ENCODE peak calls at places on chromosomes 1 and 21, in seven cellular contexts. One of them, this sample, is unnamed.

GRCh38 chr1:223538921-223539445 is 126.5 kb downstream of the CAPN8 start:
- DNase-seq in HL-60: no peak
- DNase-seq in GM23338: no peak
- DNase-seq in CD8-positive, alpha-beta T cell: no peak
- DNase-seq in A549: no peak
- DNase-seq in lower lobe of right lung: no peak
- DNase-seq in cardiac muscle cell: no peak
- DNase-seq in this sample: peak

GRCh38 chr21:32096411-32096810 is 182.4 kb downstream of the MIS18A start:
- DNase-seq in GM23338: peak
- DNase-seq in A549: peak
- DNase-seq in cardiac muscle cell: peak
- DNase-seq in CD8-positive, alpha-beta T cell: no peak
- DNase-seq in HL-60: no peak
- DNase-seq in lower lobe of right lung: no peak
- DNase-seq in this sample: no peak

GRCh38 chr1:118914379-118915161 is 73.6 kb downstream of the TBX15 start:
- DNase-seq in GM23338: no peak
- DNase-seq in A549: peak
- DNase-seq in cardiac muscle cell: no peak
- DNase-seq in lower lobe of right lung: no peak
- DNase-seq in CD8-positive, alpha-beta T cell: no peak
- DNase-seq in HL-60: no peak
- DNase-seq in this sample: no peak

GRCh38 chr1:110829955-110830553 is 42.9 kb upstream of the CD53 start:
- DNase-seq in CD8-positive, alpha-beta T cell: peak
- DNase-seq in lower lobe of right lung: no peak
- DNase-seq in cardiac muscle cell: peak
- DNase-seq in HL-60: peak
- DNase-seq in A549: peak
- DNase-seq in GM23338: peak
- DNase-seq in this sample: no peak

GRCh38 chr1:159845751-159846531 is 16.5 kb downstream of the VSIG8 start:
- DNase-seq in lower lobe of right lung: no peak
- DNase-seq in A549: no peak
- DNase-seq in cardiac muscle cell: no peak
- DNase-seq in HL-60: no peak
- DNase-seq in CD8-positive, alpha-beta T cell: no peak
- DNase-seq in GM23338: no peak
- DNase-seq in this sample: no peak

GRCh38 chr1:197744979-197745378 is 30.3 kb downstream of the DENND1B start:
- DNase-seq in HL-60: no peak
- DNase-seq in A549: no peak
- DNase-seq in cardiac muscle cell: no peak
- DNase-seq in GM23338: no peak
- DNase-seq in lower lobe of right lung: no peak
- DNase-seq in CD8-positive, alpha-beta T cell: no peak
- DNase-seq in this sample: no peak

GRCh38 chr1:46489638-46490602 is at the start of gene DMBX1:
- DNase-seq in GM23338: peak
- DNase-seq in A549: peak
- DNase-seq in HL-60: no peak
- DNase-seq in CD8-positive, alpha-beta T cell: no peak
- DNase-seq in lower lobe of right lung: no peak
- DNase-seq in cardiac muscle cell: no peak
- DNase-seq in this sample: peak

GRCh38 chr1:110787328-110788071 is 85.4 kb upstream of the CD53 start:
- DNase-seq in CD8-positive, alpha-beta T cell: peak
- DNase-seq in lower lobe of right lung: no peak
- DNase-seq in HL-60: no peak
- DNase-seq in cardiac muscle cell: no peak
- DNase-seq in A549: no peak
- DNase-seq in GM23338: no peak
- DNase-seq in this sample: no peak

GRCh38 chr1:154578058-154578418 is 10.5 kb downstream of the CHRNB2 start:
- DNase-seq in GM23338: no peak
- DNase-seq in HL-60: no peak
- DNase-seq in A549: no peak
- DNase-seq in cardiac muscle cell: peak
- DNase-seq in CD8-positive, alpha-beta T cell: no peak
- DNase-seq in lower lobe of right lung: no peak
- DNase-seq in this sample: no peak

GRCh38 chr1:29145739-29146437 is 22.2 kb upstream of the TMEM200B start:
- DNase-seq in lower lobe of right lung: no peak
- DNase-seq in A549: peak
- DNase-seq in HL-60: no peak
- DNase-seq in CD8-positive, alpha-beta T cell: no peak
- DNase-seq in cardiac muscle cell: peak
- DNase-seq in GM23338: no peak
- DNase-seq in this sample: no peak

GRCh38 chr1:197331565-197331964 is 63.5 kb downstream of the CRB1 start:
- DNase-seq in GM23338: no peak
- DNase-seq in A549: no peak
- DNase-seq in cardiac muscle cell: no peak
- DNase-seq in lower lobe of right lung: no peak
- DNase-seq in HL-60: no peak
- DNase-seq in CD8-positive, alpha-beta T cell: no peak
- DNase-seq in this sample: no peak

GRCh38 chr1:77273891-77274290 is 7.9 kb upstream of the AK5 start:
- DNase-seq in CD8-positive, alpha-beta T cell: no peak
- DNase-seq in GM23338: no peak
- DNase-seq in lower lobe of right lung: no peak
- DNase-seq in A549: no peak
- DNase-seq in cardiac muscle cell: peak
- DNase-seq in HL-60: no peak
- DNase-seq in this sample: no peak

GRCh38 chr1:175163702-175164101 is 28.9 kb downstream of the KIAA0040 start:
- DNase-seq in HL-60: no peak
- DNase-seq in lower lobe of right lung: no peak
- DNase-seq in GM23338: peak
- DNase-seq in cardiac muscle cell: no peak
- DNase-seq in CD8-positive, alpha-beta T cell: no peak
- DNase-seq in A549: no peak
- DNase-seq in this sample: no peak

GRCh38 chr1:24424990-24425389 is 9.4 kb downstream of the NIPAL3 start:
- DNase-seq in A549: no peak
- DNase-seq in CD8-positive, alpha-beta T cell: no peak
- DNase-seq in cardiac muscle cell: no peak
- DNase-seq in HL-60: no peak
- DNase-seq in lower lobe of right lung: no peak
- DNase-seq in GM23338: no peak
- DNase-seq in this sample: no peak

GRCh38 chr1:215119719-215120118 is 37.2 kb downstream of the KCNK2 start:
- DNase-seq in A549: no peak
- DNase-seq in GM23338: no peak
- DNase-seq in lower lobe of right lung: no peak
- DNase-seq in CD8-positive, alpha-beta T cell: no peak
- DNase-seq in HL-60: no peak
- DNase-seq in cardiac muscle cell: peak
- DNase-seq in this sample: no peak

GRCh38 chr1:34500451-34500850 is 254.4 kb upstream of the GJB5 start:
- DNase-seq in CD8-positive, alpha-beta T cell: no peak
- DNase-seq in lower lobe of right lung: peak
- DNase-seq in cardiac muscle cell: peak
- DNase-seq in GM23338: peak
- DNase-seq in HL-60: no peak
- DNase-seq in A549: no peak
- DNase-seq in this sample: peak

GRCh38 chr1:1287288-1288110 is 7.3 kb downstream of the SCNN1D start:
- DNase-seq in CD8-positive, alpha-beta T cell: no peak
- DNase-seq in lower lobe of right lung: peak
- DNase-seq in HL-60: no peak
- DNase-seq in A549: no peak
- DNase-seq in cardiac muscle cell: no peak
- DNase-seq in GM23338: no peak
- DNase-seq in this sample: no peak

GRCh38 chr21:28801906-28802305 is 190.8 kb downstream of the LTN1 start:
- DNase-seq in lower lobe of right lung: no peak
- DNase-seq in cardiac muscle cell: no peak
- DNase-seq in GM23338: no peak
- DNase-seq in A549: no peak
- DNase-seq in HL-60: no peak
- DNase-seq in CD8-positive, alpha-beta T cell: no peak
- DNase-seq in this sample: no peak

GRCh38 chr1:202205523-202206190 is 12.1 kb downstream of the LGR6 start:
- DNase-seq in cardiac muscle cell: peak
- DNase-seq in HL-60: no peak
- DNase-seq in lower lobe of right lung: no peak
- DNase-seq in A549: no peak
- DNase-seq in CD8-positive, alpha-beta T cell: no peak
- DNase-seq in GM23338: peak
- DNase-seq in this sample: no peak

GRCh38 chr1:110672753-110673108 is 2.0 kb downstream of the KCNA3 start:
- DNase-seq in HL-60: peak
- DNase-seq in GM23338: no peak
- DNase-seq in cardiac muscle cell: no peak
- DNase-seq in CD8-positive, alpha-beta T cell: peak
- DNase-seq in A549: no peak
- DNase-seq in lower lobe of right lung: no peak
- DNase-seq in this sample: no peak

GRCh38 chr21:45405819-45406762 is 1.1 kb downstream of the COL18A1 start:
- DNase-seq in cardiac muscle cell: no peak
- DNase-seq in A549: no peak
- DNase-seq in GM23338: peak
- DNase-seq in lower lobe of right lung: peak
- DNase-seq in HL-60: no peak
- DNase-seq in CD8-positive, alpha-beta T cell: no peak
- DNase-seq in this sample: no peak

GRCh38 chr1:84090447-84091244 is 53.4 kb upstream of the PRKACB start:
- DNase-seq in A549: no peak
- DNase-seq in cardiac muscle cell: no peak
- DNase-seq in GM23338: no peak
- DNase-seq in lower lobe of right lung: no peak
- DNase-seq in HL-60: no peak
- DNase-seq in CD8-positive, alpha-beta T cell: no peak
- DNase-seq in this sample: no peak

GRCh38 chr21:26809745-26810144 is 35.5 kb downstream of the ADAMTS1 start:
- DNase-seq in CD8-positive, alpha-beta T cell: no peak
- DNase-seq in A549: no peak
- DNase-seq in lower lobe of right lung: no peak
- DNase-seq in HL-60: no peak
- DNase-seq in cardiac muscle cell: no peak
- DNase-seq in GM23338: no peak
- DNase-seq in this sample: no peak

GRCh38 chr1:176789571-176790090 is 326.7 kb downstream of the PAPPA2 start:
- DNase-seq in GM23338: no peak
- DNase-seq in HL-60: no peak
- DNase-seq in A549: no peak
- DNase-seq in CD8-positive, alpha-beta T cell: no peak
- DNase-seq in cardiac muscle cell: no peak
- DNase-seq in lower lobe of right lung: no peak
- DNase-seq in this sample: no peak

GRCh38 chr1:9576903-9577302 is 11.8 kb upstream of the TMEM201 start:
- DNase-seq in lower lobe of right lung: no peak
- DNase-seq in A549: no peak
- DNase-seq in GM23338: no peak
- DNase-seq in HL-60: no peak
- DNase-seq in CD8-positive, alpha-beta T cell: no peak
- DNase-seq in cardiac muscle cell: no peak
- DNase-seq in this sample: no peak
- H3K27ac ChIP-seq in lower lobe of right lung: no peak
- H3K27ac ChIP-seq in A549: no peak
- H3K27ac ChIP-seq in GM23338: no peak
- H3K27ac ChIP-seq in HL-60: no peak
- H3K27ac ChIP-seq in CD8-positive, alpha-beta T cell: no peak
- H3K27ac ChIP-seq in cardiac muscle cell: no peak
- H3K27ac ChIP-seq in this sample: no peak

GRCh38 chr1:8077120-8077573 is 51.0 kb upstream of the ERRFI1 start:
- DNase-seq in HL-60: no peak
- DNase-seq in CD8-positive, alpha-beta T cell: no peak
- DNase-seq in cardiac muscle cell: peak
- DNase-seq in lower lobe of right lung: peak
- DNase-seq in GM23338: no peak
- DNase-seq in A549: peak
- DNase-seq in this sample: no peak

GRCh38 chr1:8076171-8076570 is 50.1 kb upstream of the ERRFI1 start:
- DNase-seq in A549: no peak
- DNase-seq in lower lobe of right lung: no peak
- DNase-seq in cardiac muscle cell: no peak
- DNase-seq in CD8-positive, alpha-beta T cell: no peak
- DNase-seq in GM23338: no peak
- DNase-seq in HL-60: no peak
- DNase-seq in this sample: no peak

GRCh38 chr1:8073116-8073855 is 47.2 kb upstream of the ERRFI1 start:
- DNase-seq in CD8-positive, alpha-beta T cell: no peak
- DNase-seq in HL-60: no peak
- DNase-seq in GM23338: no peak
- DNase-seq in lower lobe of right lung: no peak
- DNase-seq in A549: no peak
- DNase-seq in cardiac muscle cell: no peak
- DNase-seq in this sample: no peak

GRCh38 chr1:8077602-8078001 is 51.5 kb upstream of the ERRFI1 start:
- DNase-seq in CD8-positive, alpha-beta T cell: no peak
- DNase-seq in lower lobe of right lung: no peak
- DNase-seq in A549: no peak
- DNase-seq in GM23338: no peak
- DNase-seq in HL-60: no peak
- DNase-seq in cardiac muscle cell: no peak
- DNase-seq in this sample: no peak

DNA sequence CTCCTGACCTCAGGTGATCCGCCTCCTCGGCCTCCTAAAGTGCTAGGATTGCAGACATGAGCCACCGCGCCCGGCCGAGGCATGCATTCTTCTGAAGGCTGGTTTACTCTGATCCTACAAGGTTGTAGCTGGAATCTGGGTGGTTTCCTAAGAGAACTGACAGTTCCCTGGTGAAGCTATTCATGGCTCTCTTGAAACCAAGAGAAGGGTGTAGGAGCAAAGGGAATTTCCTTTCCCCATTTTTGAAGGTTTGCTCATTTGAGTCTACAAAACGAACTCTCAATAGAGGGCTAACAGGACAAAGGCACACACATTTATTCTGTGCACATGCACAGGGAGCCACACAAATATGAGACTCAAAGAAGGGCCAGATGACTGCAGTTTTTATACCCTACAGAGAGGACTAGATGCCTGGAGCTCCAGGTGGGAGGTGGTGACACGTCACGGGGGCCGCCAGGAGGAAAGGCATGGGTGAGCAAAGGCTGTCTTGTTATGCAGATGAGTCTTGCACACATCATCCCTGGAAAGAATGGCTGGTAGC is 49.5 kb upstream of the ERRFI1 start:
- DNase-seq in HL-60: no peak
- DNase-seq in cardiac muscle cell: no peak
- DNase-seq in CD8-positive, alpha-beta T cell: no peak
- DNase-seq in lower lobe of right lung: peak
- DNase-seq in A549: no peak
- DNase-seq in GM23338: no peak
- DNase-seq in this sample: no peak
- H3K27ac ChIP-seq in HL-60: no peak
- H3K27ac ChIP-seq in cardiac muscle cell: no peak
- H3K27ac ChIP-seq in CD8-positive, alpha-beta T cell: no peak
- H3K27ac ChIP-seq in lower lobe of right lung: peak
- H3K27ac ChIP-seq in A549: peak
- H3K27ac ChIP-seq in GM23338: no peak
- H3K27ac ChIP-seq in this sample: peak

GRCh38 chr1:18965206-18966173 is 9.0 kb upstream of the IFFO2 start:
- DNase-seq in CD8-positive, alpha-beta T cell: no peak
- DNase-seq in lower lobe of right lung: no peak
- DNase-seq in HL-60: no peak
- DNase-seq in GM23338: peak
- DNase-seq in A549: no peak
- DNase-seq in cardiac muscle cell: peak
- DNase-seq in this sample: no peak
- H3K27ac ChIP-seq in CD8-positive, alpha-beta T cell: no peak
- H3K27ac ChIP-seq in lower lobe of right lung: no peak
- H3K27ac ChIP-seq in HL-60: no peak
- H3K27ac ChIP-seq in GM23338: no peak
- H3K27ac ChIP-seq in A549: peak
- H3K27ac ChIP-seq in cardiac muscle cell: no peak
- H3K27ac ChIP-seq in this sample: no peak

GRCh38 chr1:78833491-78833890 is 173.0 kb downstream of the ADGRL4 start:
- DNase-seq in A549: no peak
- DNase-seq in CD8-positive, alpha-beta T cell: no peak
- DNase-seq in GM23338: no peak
- DNase-seq in cardiac muscle cell: peak
- DNase-seq in lower lobe of right lung: no peak
- DNase-seq in HL-60: no peak
- DNase-seq in this sample: no peak
- H3K27ac ChIP-seq in A549: peak
- H3K27ac ChIP-seq in CD8-positive, alpha-beta T cell: no peak
- H3K27ac ChIP-seq in GM23338: no peak
- H3K27ac ChIP-seq in cardiac muscle cell: no peak
- H3K27ac ChIP-seq in lower lobe of right lung: no peak
- H3K27ac ChIP-seq in HL-60: no peak
- H3K27ac ChIP-seq in this sample: no peak

This sample was measured in upper lobe of left lung.